ENCODE peak calls at places on chromosomes 1 and 21, in seven cellular contexts. A, P, C, I, O, U and X are unnamed samples.

GRCh38 chr1:107250169-107250568 is 109.3 kb downstream of the NTNG1 start:
- DNase-seq in I (no peak), U (no peak), A (no peak), O (no peak), P (no peak), C (no peak), X (no peak)

GRCh38 chr1:41758904-41759548 is 159.7 kb downstream of the HIVEP3 start:
- DNase-seq in P (no peak), I (peak), C (no peak), U (peak), A (no peak), O (no peak), X (peak)

GRCh38 chr1:36879613-36880012 is 154.7 kb downstream of the GRIK3 start:
- DNase-seq in U (no peak), P (no peak), A (no peak), O (no peak), C (peak), I (no peak), X (no peak)

GRCh38 chr21:38773108-38774061 is 32.3 kb upstream of the ETS2 start:
- DNase-seq in A (no peak), I (peak), O (no peak), U (peak), C (no peak), P (no peak), X (peak)

GRCh38 chr1:218275823-218276222 is 9.3 kb upstream of the RRP15 start:
- DNase-seq in I (no peak), A (no peak), P (no peak), U (no peak), O (no peak), C (no peak), X (no peak)

GRCh38 chr1:245611251-245611650 is 456.5 kb downstream of the KIF26B start:
- DNase-seq in O (no peak), P (no peak), C (no peak), U (no peak), I (no peak), A (no peak), X (no peak)

GRCh38 chr1:92940541-92940940 is 20.7 kb downstream of the DIPK1A start:
- DNase-seq in I (peak), O (no peak), P (no peak), A (no peak), C (no peak), U (no peak), X (no peak)

GRCh38 chr1:193143285-193143684 is 21.5 kb downstream of the CDC73 start:
- DNase-seq in P (no peak), U (peak), I (peak), C (no peak), O (no peak), A (no peak), X (peak)

GRCh38 chr1:234611153-234611798 is 1.3 kb upstream of the IRF2BP2 start:
- DNase-seq in O (no peak), U (peak), P (no peak), A (peak), C (peak), I (peak), X (peak)

GRCh38 chr1:44613932-44614331 is 60.3 kb downstream of the TMEM53 start:
- DNase-seq in A (no peak), I (no peak), C (no peak), U (no peak), P (no peak), O (no peak), X (no peak)

GRCh38 chr1:160284220-160284781 is 632 bp downstream of the PEX19 start:
- DNase-seq in P (peak), I (peak), A (peak), U (peak), O (no peak), C (peak), X (peak)

GRCh38 chr1:47187926-47188250 is 1.9 kb downstream of the PDZK1IP1 start:
- DNase-seq in O (no peak), P (no peak), A (no peak), U (no peak), C (no peak), I (no peak), X (no peak)

GRCh38 chr1:152565535-152566215 is 905 bp downstream of the LCE3E start:
- DNase-seq in A (no peak), C (no peak), U (no peak), P (no peak), O (no peak), I (no peak), X (no peak)

GRCh38 chr1:179293340-179294327 is at the start of gene SOAT1:
- DNase-seq in P (peak), O (peak), C (peak), U (peak), A (peak), I (peak), X (peak)

GRCh38 chr1:213987422-213987875 is 324 bp upstream of the PROX1 start:
- DNase-seq in P (no peak), O (no peak), A (no peak), C (no peak), I (no peak), U (no peak), X (no peak)

GRCh38 chr1:162753998-162754585 is 36.4 kb upstream of the HSD17B7 start:
- DNase-seq in C (no peak), U (no peak), O (no peak), P (no peak), A (no peak), I (peak), X (peak)